ENCODE peak calls at places on chromosomes 2 and 18, in seven cellular contexts. J is caudate nucleus; H is stimulated activated CD4-positive, alpha-beta T cell treated with anti-CD3 and anti-CD28 coated beads, TNF-alpha, amount 100 ng/mL, for 4 hours; T is NCI-H1436; D is T-helper 9 cell; B is dermis microvascular lymphatic vessel endothelial cell; N is occipital lobe. P is an unnamed sample.

GRCh38 chr2:120254178-120254577 is 1.5 kb downstream of the RALB start:
- DNase-seq in J (no peak), H (no peak), T (no peak), D (no peak), B (peak), N (no peak), P (no peak)

GRCh38 chr2:241645056-241645914 is 7.8 kb downstream of the ATG4B start:
- DNase-seq in J (no peak), H (no peak), T (no peak), D (no peak), B (no peak), N (no peak), P (no peak)

GRCh38 chr18:58466636-58467205 is 162.2 kb downstream of the ALPK2 start:
- DNase-seq in J (no peak), H (no peak), T (no peak), D (no peak), B (no peak), N (no peak), P (no peak)

GRCh38 chr2:141393214-141393545 is 737.6 kb downstream of the LRP1B start:
- DNase-seq in J (no peak), H (no peak), T (no peak), D (no peak), B (peak), N (no peak), P (no peak)

GRCh38 chr2:188395903-188396699 is 104.4 kb downstream of the GULP1 start:
- DNase-seq in J (no peak), H (no peak), T (peak), D (no peak), B (no peak), N (no peak), P (peak)

GRCh38 chr18:36419913-36420531 is 122.5 kb downstream of the FHOD3 start:
- DNase-seq in J (no peak), H (no peak), T (no peak), D (no peak), B (no peak), N (no peak), P (peak)

GRCh38 chr2:85390941-85391669 is 19.1 kb downstream of the CAPG start:
- DNase-seq in J (no peak), H (peak), T (no peak), D (peak), B (peak), N (no peak), P (peak)

GRCh38 chr2:101231937-101232336 is 20.7 kb upstream of the CNOT11 start:
- DNase-seq in J (no peak), H (no peak), T (no peak), D (no peak), B (no peak), N (no peak), P (peak)

GRCh38 chr2:100761365-100761764 is 58.6 kb upstream of the NPAS2 start:
- DNase-seq in J (no peak), H (no peak), T (no peak), D (no peak), B (no peak), N (no peak), P (no peak)

GRCh38 chr2:20348542-20348941 is 2.1 kb downstream of the PUM2 start:
- DNase-seq in J (no peak), H (no peak), T (no peak), D (no peak), B (no peak), N (no peak), P (no peak)

GRCh38 chr2:47043142-47043890 is 111.8 kb downstream of the STPG4 start:
- DNase-seq in J (no peak), H (no peak), T (no peak), D (no peak), B (peak), N (no peak), P (no peak)

GRCh38 chr18:54713386-54713785 is 114.9 kb upstream of the RAB27B start:
- DNase-seq in J (no peak), H (no peak), T (no peak), D (no peak), B (no peak), N (no peak), P (peak)

GRCh38 chr2:119251652-119252051 is 28.0 kb downstream of the STEAP3 start:
- DNase-seq in J (no peak), H (no peak), T (no peak), D (no peak), B (no peak), N (no peak), P (no peak)

GRCh38 chr18:13545955-13546354 is 180.4 kb downstream of the FAM210A start:
- DNase-seq in J (no peak), H (no peak), T (no peak), D (no peak), B (no peak), N (no peak), P (no peak)

GRCh38 chr2:134144651-134145050 is 109.2 kb upstream of the MGAT5 start:
- DNase-seq in J (no peak), H (no peak), T (no peak), D (no peak), B (no peak), N (no peak), P (no peak)

GRCh38 chr2:150097891-150098595 is 389.4 kb downstream of the RND3 start:
- DNase-seq in J (no peak), H (no peak), T (no peak), D (no peak), B (peak), N (no peak), P (peak)

GRCh38 chr2:235283246-235283645 is 210.6 kb upstream of the AGAP1 start:
- DNase-seq in J (no peak), H (no peak), T (no peak), D (no peak), B (no peak), N (no peak), P (no peak)

GRCh38 chr2:120736955-120737801 is 1.5 kb downstream of the GLI2 start:
- DNase-seq in J (no peak), H (no peak), T (no peak), D (no peak), B (peak), N (no peak), P (no peak)

GRCh38 chr2:164495491-164496223 is 125.6 kb downstream of the GRB14 start:
- DNase-seq in J (no peak), H (no peak), T (no peak), D (no peak), B (peak), N (peak), P (peak)

GRCh38 chr2:203533696-203534471 is 1.2 kb downstream of the RAPH1 start:
- DNase-seq in J (no peak), H (no peak), T (no peak), D (no peak), B (peak), N (no peak), P (no peak)

GRCh38 chr18:75067996-75068645 is 140.8 kb downstream of the PTGR3 start:
- DNase-seq in J (no peak), H (no peak), T (no peak), D (no peak), B (no peak), N (no peak), P (no peak)

GRCh38 chr18:22005191-22005824 is 164.1 kb upstream of the GATA6 start:
- DNase-seq in J (no peak), H (no peak), T (no peak), D (no peak), B (no peak), N (peak), P (no peak)

GRCh38 chr2:70133521-70134348 is 46.5 kb downstream of the PCBP1 start:
- DNase-seq in J (no peak), H (no peak), T (peak), D (peak), B (peak), N (no peak), P (no peak)

GRCh38 chr2:357811-358210 is 69.9 kb upstream of the ALKAL2 start:
- DNase-seq in J (no peak), H (no peak), T (no peak), D (no peak), B (no peak), N (no peak), P (no peak)

GRCh38 chr18:25732862-25733261 is 357.6 kb downstream of the SS18 start:
- DNase-seq in J (no peak), H (no peak), T (no peak), D (no peak), B (no peak), N (no peak), P (no peak)

GRCh38 chr18:37424507-37424906 is 141.1 kb downstream of the CELF4 start:
- DNase-seq in J (no peak), H (no peak), T (no peak), D (no peak), B (no peak), N (no peak), P (no peak)

GRCh38 chr2:143937563-143938346 is 582.2 kb downstream of the ZEB2 start:
- DNase-seq in J (no peak), H (no peak), T (no peak), D (no peak), B (no peak), N (no peak), P (peak)

GRCh38 chr2:217880891-217881290 is 121.9 kb downstream of the TNS1 start:
- DNase-seq in J (no peak), H (no peak), T (no peak), D (no peak), B (no peak), N (no peak), P (no peak)

GRCh38 chr2:124149571-124149970 is 124.5 kb downstream of the CNTNAP5 start:
- DNase-seq in J (no peak), H (no peak), T (no peak), D (no peak), B (no peak), N (no peak), P (no peak)

GRCh38 chr2:108034843-108035242 is 48.5 kb downstream of the SLC5A7 start:
- DNase-seq in J (no peak), H (no peak), T (no peak), D (no peak), B (no peak), N (no peak), P (no peak)

GRCh38 chr2:1664698-1665097 is 79.6 kb downstream of the PXDN start:
- DNase-seq in J (no peak), H (no peak), T (no peak), D (no peak), B (no peak), N (no peak), P (no peak)

GRCh38 chr2:128661289-128661688 is 342.6 kb upstream of the HS6ST1 start:
- DNase-seq in J (no peak), H (no peak), T (no peak), D (no peak), B (no peak), N (no peak), P (no peak)

GRCh38 chr2:45904931-45905642 is 253.6 kb downstream of the PRKCE start:
- DNase-seq in J (no peak), H (no peak), T (no peak), D (no peak), B (no peak), N (peak), P (no peak)

GRCh38 chr2:48633143-48633542 is 15.5 kb downstream of the GTF2A1L start:
- DNase-seq in J (no peak), H (no peak), T (no peak), D (no peak), B (no peak), N (no peak), P (peak)

GRCh38 chr2:182821172-182821571 is 45.3 kb downstream of the FRZB start:
- DNase-seq in J (no peak), H (no peak), T (no peak), D (no peak), B (no peak), N (no peak), P (no peak)

GRCh38 chr2:72898263-72898906 is 11.2 kb downstream of the SPR start:
- DNase-seq in J (no peak), H (no peak), T (no peak), D (no peak), B (no peak), N (no peak), P (no peak)

P was measured in OCI-M1.